ENCODE peak calls at places on chromosomes 1 and 21, in four cellular contexts. K, T, E and Z are unnamed samples.
A peak's percentile ranks its signal among the peaks of the same experiment; 100 is the strongest.

GRCh38 chr1:18299441-18300338 is 181.0 kb upstream of the KLHDC7A start:
- DNase-seq in T (peak; percentile 31), K (peak; percentile 3), E (no peak), Z (no peak)

GRCh38 chr1:107820797-107821196 is 144.2 kb downstream of the VAV3 start:
- DNase-seq in E (no peak), T (peak; percentile 59), K (no peak), Z (no peak)

GRCh38 chr1:36182734-36183133 is 26.8 kb downstream of the MAP7D1 start:
- DNase-seq in T (no peak), K (no peak), E (no peak), Z (no peak)

GRCh38 chr1:211928993-211929637 is 98.6 kb upstream of the LPGAT1 start:
- DNase-seq in T (no peak), E (no peak), K (no peak), Z (peak; percentile 70)

GRCh38 chr1:201468501-201468843 is 516 bp downstream of the PHLDA3 start:
- DNase-seq in E (no peak), K (no peak), T (peak; percentile 45), Z (no peak)

GRCh38 chr1:218361298-218362065 is 16.3 kb downstream of the TGFB2 start:
- DNase-seq in K (no peak), E (no peak), T (peak; percentile 59), Z (no peak)

GRCh38 chr21:24011087-24011486 is 1596.2 kb downstream of the MRPL39 start:
- DNase-seq in K (no peak), E (no peak), T (no peak), Z (no peak)

GRCh38 chr1:66438062-66438970 is 95.6 kb upstream of the SGIP1 start:
- DNase-seq in T (peak; percentile 32), K (no peak), E (no peak), Z (no peak)

GRCh38 chr1:40651138-40651857 is 14.2 kb downstream of the RIMS3 start:
- DNase-seq in T (no peak), K (no peak), E (no peak), Z (no peak)

GRCh38 chr21:31988492-31989285 is 115.9 kb downstream of the HUNK start:
- DNase-seq in T (no peak), K (no peak), E (no peak), Z (no peak)

GRCh38 chr1:225662155-225662554 is 9.2 kb upstream of the ENAH start:
- DNase-seq in T (no peak), E (no peak), K (no peak), Z (no peak)

GRCh38 chr1:191320062-191320461 is 838.2 kb upstream of the RGS18 start:
- DNase-seq in K (no peak), E (no peak), T (no peak), Z (no peak)

GRCh38 chr1:57279909-57280666 is 143.8 kb downstream of the DAB1 start:
- DNase-seq in T (no peak), K (no peak), E (no peak), Z (peak; percentile 82)

GRCh38 chr1:25182629-25183028 is 49.7 kb downstream of the SYF2 start:
- DNase-seq in K (no peak), T (no peak), E (no peak), Z (no peak)

GRCh38 chr1:54839824-54840223 is 38.7 kb upstream of the TTC22 start:
- DNase-seq in T (no peak), K (no peak), E (no peak), Z (peak; percentile 12)

GRCh38 chr1:47755368-47755990 is 241.7 kb downstream of the TRABD2B start:
- DNase-seq in E (no peak), T (peak; percentile 17), K (peak; percentile 24), Z (no peak)

GRCh38 chr1:16716691-16717173 is 23.6 kb upstream of the RNU1-4 start:
- DNase-seq in E (peak; percentile 11), T (no peak), K (no peak), Z (peak; percentile 43)

GRCh38 chr1:80673935-80674597 is 1126.7 kb upstream of the ADGRL2 start:
- DNase-seq in E (no peak), K (no peak), T (no peak), Z (no peak)

GRCh38 chr1:58763214-58763613 is 20.6 kb downstream of the JUN start:
- DNase-seq in T (peak; percentile 85), E (no peak), K (no peak), Z (no peak)

GRCh38 chr21:29378814-29379213 is 80.1 kb downstream of the BACH1 start:
- DNase-seq in K (no peak), E (no peak), T (no peak), Z (no peak)